ENCODE peak calls at places on chromosomes 6 and 20, in four cellular contexts. Z is HepG2, K is H1, A is GM12878. J is an unnamed sample.

GRCh38 chr20:32165836-32166545 is 41.6 kb downstream of the PLAGL2 start:
- DNase-seq in Z (no peak), K (no peak), A (no peak), J (no peak)

GRCh38 chr20:40860487-40860902 is 168.1 kb upstream of the TOP1 start:
- DNase-seq in Z (no peak), K (no peak), A (no peak), J (no peak)

GRCh38 chr6:73802366-73802765 is 106.4 kb downstream of the CD109 start:
- DNase-seq in Z (no peak), K (no peak), A (no peak), J (no peak)

GRCh38 chr20:14632906-14633305 is 295.5 kb upstream of the FLRT3 start:
- DNase-seq in Z (peak; percentile 20), K (no peak), A (no peak), J (no peak)

GRCh38 chr20:21315138-21315537 is 12.0 kb downstream of the XRN2 start:
- DNase-seq in Z (no peak), K (no peak), A (no peak), J (no peak)

GRCh38 chr6:40550096-40550731 is 37.0 kb downstream of the LRFN2 start:
- DNase-seq in Z (peak; percentile 54), K (no peak), A (no peak), J (peak; percentile 66)

GRCh38 chr20:22379472-22379871 is 204.9 kb downstream of the FOXA2 start:
- DNase-seq in Z (no peak), K (no peak), A (no peak), J (no peak)

GRCh38 chr6:40170856-40171255 is 236.6 kb upstream of the MOCS1 start:
- DNase-seq in Z (no peak), K (no peak), A (no peak), J (no peak)

GRCh38 chr6:50353603-50354002 is 303.9 kb upstream of the DEFB112 start:
- DNase-seq in Z (no peak), K (no peak), A (no peak), J (no peak)

GRCh38 chr6:53539561-53539960 is 5.3 kb downstream of the GCLC start:
- DNase-seq in Z (no peak), K (no peak), A (no peak), J (no peak)

GRCh38 chr20:19850190-19850533 is 92.1 kb downstream of the RIN2 start:
- DNase-seq in Z (no peak), K (no peak), A (no peak), J (no peak)

GRCh38 chr20:59441860-59442810 is 141.7 kb downstream of the EDN3 start:
- DNase-seq in Z (no peak), K (no peak), A (no peak), J (no peak)

GRCh38 chr6:101391772-101392560 is 1.5 kb upstream of the GRIK2 start:
- DNase-seq in Z (no peak), K (peak; percentile 54), A (no peak), J (no peak)

GRCh38 chr6:52909131-52909530 is 367 bp downstream of the GSTA3 start:
- DNase-seq in Z (no peak), K (no peak), A (no peak), J (no peak)

GRCh38 chr6:134020543-134020942 is 31.9 kb downstream of the SLC2A12 start:
- DNase-seq in Z (no peak), K (no peak), A (no peak), J (no peak)
- TF ChIP-seq CBX5 in Z (no peak), K (no peak), A (no peak), J (no peak)

GRCh38 chr6:108850669-108851467 is 2.6 kb downstream of the ARMC2 start:
- DNase-seq in Z (peak; percentile 15), K (no peak), A (no peak), J (no peak)
- TF ChIP-seq CHD2 in Z (no peak), K (no peak), A (no peak), J (no peak)

GRCh38 chr6:18387061-18387721 is at the start of gene RNF144B:
- DNase-seq in Z (peak; percentile 94), K (peak; percentile 82), A (peak; percentile 13), J (no peak)

GRCh38 chr6:18388252-18388651 is 1.1 kb downstream of the RNF144B start:
- DNase-seq in Z (no peak), K (no peak), A (no peak), J (no peak)

GRCh38 chr6:18384621-18385020 is 2.5 kb upstream of the RNF144B start:
- DNase-seq in Z (no peak), K (no peak), A (no peak), J (no peak)

GRCh38 chr6:18388942-18389341 is 1.8 kb downstream of the RNF144B start:
- DNase-seq in Z (peak; percentile 82), K (no peak), A (no peak), J (no peak)

GRCh38 chr6:18386302-18386976 is 711 bp upstream of the RNF144B start:
- DNase-seq in Z (peak; percentile 90), K (no peak), A (no peak), J (no peak)
- TF ChIP-seq CBX5 in Z (no peak), K (no peak), A (no peak), J (no peak)

DNA sequence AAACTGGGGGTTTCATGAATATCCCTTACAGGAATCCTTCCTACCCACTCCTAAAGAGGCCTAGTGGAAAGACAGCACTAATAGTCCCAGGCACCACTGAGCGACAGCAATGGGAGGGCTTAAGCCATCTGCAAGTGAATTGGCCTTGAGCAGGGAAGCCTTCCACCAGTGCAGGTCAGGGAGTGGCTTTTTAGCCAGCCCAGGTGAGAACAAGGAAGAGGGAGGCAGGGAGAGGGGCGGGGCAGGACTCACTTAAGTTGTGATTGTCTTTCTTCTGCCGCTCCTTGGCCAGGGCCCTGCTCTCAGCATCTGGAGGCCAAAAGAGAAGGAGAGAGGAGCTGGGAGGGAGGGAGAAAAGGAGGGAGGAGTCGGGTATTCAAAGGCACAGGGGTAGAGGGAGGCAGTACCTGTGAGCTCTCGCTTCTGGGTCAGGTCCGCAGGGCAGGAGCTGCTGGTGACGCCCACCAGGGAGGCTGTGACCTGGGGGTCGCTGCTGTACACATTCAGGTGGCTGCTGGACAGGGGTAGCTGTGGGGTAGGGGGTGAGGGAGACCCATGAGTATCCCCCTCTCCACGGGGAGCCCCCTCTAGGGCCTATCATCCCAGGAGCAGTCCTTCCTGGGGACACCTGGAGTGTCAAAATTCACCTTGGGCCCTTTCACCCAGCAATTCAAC is 47.8 kb downstream of the TFEB start:
- DNase-seq in Z (no peak), K (peak; percentile 73), A (no peak), J (no peak)
- TF ChIP-seq CHD2 in Z (no peak), K (no peak), A (no peak), J (no peak)

GRCh38 chr6:28522594-28523557 is 2.8 kb upstream of the GPX5 start:
- DNase-seq in Z (no peak), K (no peak), A (no peak), J (peak; percentile 23)
- TF ChIP-seq CBX5 in Z (no peak), K (no peak), A (no peak), J (no peak)

GRCh38 chr6:7914991-7915789 is 4.6 kb upstream of the TXNDC5 start:
- DNase-seq in Z (no peak), K (no peak), A (no peak), J (no peak)
- TF ChIP-seq CHD2 in Z (no peak), K (no peak), A (no peak), J (no peak)

GRCh38 chr20:38013891-38014290 is 19.4 kb downstream of the TTI1 start:
- DNase-seq in Z (no peak), K (no peak), A (no peak), J (no peak)

GRCh38 chr20:38017959-38018358 is 15.3 kb downstream of the TTI1 start:
- DNase-seq in Z (no peak), K (no peak), A (no peak), J (no peak)

GRCh38 chr20:38023181-38024085 is 9.8 kb downstream of the TTI1 start:
- DNase-seq in Z (peak; percentile 43), K (no peak), A (no peak), J (no peak)

GRCh38 chr20:38021373-38021772 is 11.9 kb downstream of the TTI1 start:
- DNase-seq in Z (peak; percentile 24), K (no peak), A (no peak), J (no peak)

GRCh38 chr20:38018385-38018784 is 14.9 kb downstream of the TTI1 start:
- DNase-seq in Z (no peak), K (no peak), A (no peak), J (no peak)
- TF ChIP-seq CBX5 in Z (no peak), K (no peak), A (no peak), J (no peak)

DNA sequence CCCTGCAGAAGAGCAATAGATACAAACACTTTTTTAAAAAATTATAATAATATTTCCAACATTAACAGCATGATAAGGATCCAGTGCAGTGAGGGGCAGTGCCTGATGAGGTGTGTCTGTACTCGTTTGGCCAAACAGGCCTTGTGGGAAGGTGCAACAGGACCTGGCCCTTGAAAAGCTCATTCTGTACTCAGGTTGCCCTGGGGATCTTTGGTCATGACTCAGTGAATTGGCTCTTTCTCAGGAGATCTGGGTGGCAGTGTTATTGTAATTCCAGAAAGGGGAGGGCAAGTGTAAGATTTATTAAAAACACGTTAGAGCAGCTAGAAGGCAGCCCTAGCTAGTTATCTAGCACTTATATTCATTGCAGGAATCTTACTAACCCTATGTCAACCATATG is 2.9 kb upstream of the SPINT3 start:
- DNase-seq in Z (no peak), K (no peak), A (no peak), J (no peak)
- TF ChIP-seq CHD2 in Z (no peak), K (no peak), A (no peak), J (no peak)

GRCh38 chr20:57458400-57459160 is 66.4 kb downstream of the CTCFL start:
- DNase-seq in Z (no peak), K (no peak), A (no peak), J (peak; percentile 57)
- TF ChIP-seq CBX5 in Z (no peak), K (no peak), A (no peak), J (no peak)

GRCh38 chr6:126038234-126038633 is 51.9 kb downstream of the TRMT11 start:
- DNase-seq in Z (no peak), K (no peak), A (no peak), J (no peak)
- TF ChIP-seq CHD2 in Z (no peak), K (no peak), A (no peak), J (no peak)